ENCODE peak calls at places on chromosomes 5 and 9, in four cellular contexts. G is trophoblast cell, C is IMR-90, T is mesenchymal stem cell. H is an unnamed sample.

GRCh38 chr5:108924457-108924961 is 176.8 kb downstream of the FER start:
- DNase-seq in C (no peak), G (no peak), T (no peak), H (no peak)

GRCh38 chr9:135908334-135909204 is 1.2 kb upstream of the CAMSAP1 start:
- DNase-seq in C (no peak), T (no peak), G (no peak), H (no peak)

GRCh38 chr5:135457424-135458071 is 5.4 kb upstream of the TIFAB start:
- DNase-seq in G (peak; percentile 71), T (peak; percentile 56), C (peak; percentile 36), H (peak; percentile 45)

GRCh38 chr5:96819806-96820205 is 12.1 kb upstream of the ERAP1 start:
- DNase-seq in C (no peak), T (no peak), G (no peak), H (no peak)

GRCh38 chr5:78102498-78102897 is 192.0 kb downstream of the AP3B1 start:
- DNase-seq in T (no peak), C (peak; percentile 3), G (no peak), H (no peak)

GRCh38 chr9:12916037-12916436 is 141.2 kb downstream of the LURAP1L start:
- DNase-seq in G (no peak), T (peak; percentile 12), C (peak; percentile 19), H (peak; percentile 68)

GRCh38 chr9:133148351-133149129 is 15.2 kb downstream of the GBGT1 start:
- DNase-seq in G (peak; percentile 41), C (peak; percentile 38), T (peak; percentile 67), H (peak; percentile 31)

GRCh38 chr5:177552839-177553455 is 1.4 kb downstream of the FAM193B start:
- DNase-seq in C (no peak), T (peak; percentile 38), G (no peak), H (no peak)

GRCh38 chr5:160266044-160266718 is 36.9 kb downstream of the FABP6 start:
- DNase-seq in T (no peak), G (no peak), C (no peak), H (no peak)

GRCh38 chr9:130937146-130938076 is 1.6 kb downstream of the FIBCD1 start:
- DNase-seq in T (no peak), G (no peak), C (no peak), H (no peak)

GRCh38 chr9:20658677-20659473 is 25.2 kb upstream of the FOCAD start:
- DNase-seq in G (no peak), T (peak; percentile 62), C (no peak), H (no peak)

GRCh38 chr9:20662156-20662555 is 21.9 kb upstream of the FOCAD start:
- DNase-seq in C (no peak), G (no peak), T (no peak), H (no peak)

GRCh38 chr9:20664501-20664900 is 19.6 kb upstream of the FOCAD start:
- DNase-seq in C (no peak), T (no peak), G (no peak), H (no peak)

GRCh38 chr9:20663133-20663532 is 20.9 kb upstream of the FOCAD start:
- DNase-seq in C (no peak), T (no peak), G (no peak), H (no peak)

GRCh38 chr9:20659474-20659962 is 24.5 kb upstream of the FOCAD start:
- DNase-seq in T (no peak), G (no peak), C (no peak), H (no peak)
- H2AK5ac ChIP-seq in T (no peak overlapping the region), G (no peak overlapping the region), C (no peak overlapping the region), H (no peak overlapping the region)

DNA sequence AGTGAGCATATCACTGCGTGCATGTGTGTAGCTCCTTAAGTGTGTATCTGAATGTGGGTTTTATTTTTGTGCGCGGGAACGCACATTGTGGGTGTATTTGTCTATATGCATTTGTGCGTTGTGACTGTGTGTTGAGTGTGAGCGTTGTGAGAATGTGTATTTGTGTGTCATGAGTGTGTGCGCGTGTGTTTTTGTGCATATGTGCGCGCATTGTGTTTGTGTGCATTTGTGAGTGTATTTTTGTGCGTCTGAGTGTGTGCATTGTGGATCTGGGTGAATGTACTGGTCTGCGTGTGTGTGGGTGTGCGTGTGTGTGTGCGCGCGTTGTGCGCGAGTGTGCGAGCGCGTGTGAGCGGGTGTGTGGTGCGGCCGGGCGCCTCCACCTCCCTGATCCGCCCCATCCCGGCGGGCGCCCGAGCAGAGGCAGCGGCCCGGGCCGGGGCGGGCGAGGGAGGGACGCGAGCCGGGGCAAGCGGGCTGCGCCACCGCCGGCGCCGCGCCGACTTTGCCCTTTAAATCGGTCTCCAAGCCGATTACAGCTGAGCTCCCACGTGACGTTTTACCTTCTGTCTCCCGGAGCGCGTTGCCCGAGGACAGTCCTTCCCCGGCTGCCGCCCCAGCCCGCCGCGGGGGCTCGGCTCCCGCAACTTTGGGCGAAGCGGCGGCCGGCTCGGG is at the start of gene RASGRF2:
- DNase-seq in G (peak; percentile 88), C (peak; percentile 44), T (peak; percentile 78), H (peak; percentile 49)
- H3K23ac ChIP-seq in G (peak within 1 kb of the TSS; percentile 99), C (peak within 1 kb of the TSS; percentile 93), T (peak within 1 kb of the TSS; percentile 99), H (peak within 1 kb of the TSS; percentile 34)

GRCh38 chr5:180349391-180349790 is 3.7 kb downstream of the GFPT2 start:
- DNase-seq in C (no peak), T (no peak), G (no peak), H (no peak)

GRCh38 chr5:180350296-180350695 is 2.8 kb downstream of the GFPT2 start:
- DNase-seq in G (no peak), C (no peak), T (no peak), H (no peak)

GRCh38 chr5:180346358-180346757 is 6.8 kb downstream of the GFPT2 start:
- DNase-seq in C (no peak), T (no peak), G (no peak), H (no peak)

GRCh38 chr5:180347651-180348050 is 5.5 kb downstream of the GFPT2 start:
- DNase-seq in G (no peak), C (no peak), T (no peak), H (no peak)

DNA sequence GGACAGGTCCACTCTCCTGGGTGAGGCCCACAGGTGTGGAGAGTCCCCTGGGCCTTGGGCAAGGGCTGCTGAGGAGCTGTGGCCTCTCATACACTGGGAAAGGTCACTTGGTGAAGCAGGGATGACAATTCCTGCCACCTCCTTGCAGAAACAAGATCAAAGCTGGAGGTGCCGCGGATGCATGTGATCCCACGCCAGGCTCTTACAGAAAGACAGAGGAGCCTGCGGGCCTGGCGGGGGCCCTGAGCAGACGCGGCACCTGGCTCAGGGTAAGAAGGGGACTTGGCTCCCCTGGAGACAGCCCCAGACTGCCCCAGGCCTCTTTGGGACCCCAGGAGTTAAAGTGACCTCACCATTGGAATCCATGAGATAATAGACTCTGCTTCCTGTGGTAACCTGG is 4.8 kb downstream of the GFPT2 start:
- DNase-seq in T (no peak), G (no peak), C (no peak), H (no peak)
- H3K14ac ChIP-seq in T (peak overlapping the region; percentile 3), G (no peak overlapping the region), C (no peak overlapping the region), H (no peak overlapping the region)

GRCh38 chr5:80569086-80569960 is 757 bp downstream of the ANKRD34B start:
- DNase-seq in G (no peak), T (no peak), C (no peak), H (peak; percentile 23)

GRCh38 chr5:80576383-80576782 is 6.3 kb upstream of the ANKRD34B start:
- DNase-seq in T (no peak), G (no peak), C (no peak), H (no peak)

GRCh38 chr5:80568251-80568650 is 1.8 kb downstream of the ANKRD34B start:
- DNase-seq in G (no peak), T (no peak), C (no peak), H (no peak)

GRCh38 chr5:80569961-80570786 is at the start of gene ANKRD34B:
- DNase-seq in G (no peak), T (peak; percentile 28), C (no peak), H (peak; percentile 42)

GRCh38 chr5:80573062-80573461 is 3.0 kb upstream of the ANKRD34B start:
- DNase-seq in C (no peak), G (no peak), T (no peak), H (no peak)
- H2AK5ac ChIP-seq in C (no peak overlapping the region), G (no peak overlapping the region), T (no peak overlapping the region), H (no peak overlapping the region)

GRCh38 chr9:129697956-129698757 is 32.7 kb downstream of the PRRX2 start:
- DNase-seq in T (no peak), C (no peak), G (no peak), H (no peak)
- H3K23ac ChIP-seq in T (no peak overlapping the region), C (peak overlapping the region; percentile 99), G (no peak overlapping the region), H (no peak overlapping the region)

DNA sequence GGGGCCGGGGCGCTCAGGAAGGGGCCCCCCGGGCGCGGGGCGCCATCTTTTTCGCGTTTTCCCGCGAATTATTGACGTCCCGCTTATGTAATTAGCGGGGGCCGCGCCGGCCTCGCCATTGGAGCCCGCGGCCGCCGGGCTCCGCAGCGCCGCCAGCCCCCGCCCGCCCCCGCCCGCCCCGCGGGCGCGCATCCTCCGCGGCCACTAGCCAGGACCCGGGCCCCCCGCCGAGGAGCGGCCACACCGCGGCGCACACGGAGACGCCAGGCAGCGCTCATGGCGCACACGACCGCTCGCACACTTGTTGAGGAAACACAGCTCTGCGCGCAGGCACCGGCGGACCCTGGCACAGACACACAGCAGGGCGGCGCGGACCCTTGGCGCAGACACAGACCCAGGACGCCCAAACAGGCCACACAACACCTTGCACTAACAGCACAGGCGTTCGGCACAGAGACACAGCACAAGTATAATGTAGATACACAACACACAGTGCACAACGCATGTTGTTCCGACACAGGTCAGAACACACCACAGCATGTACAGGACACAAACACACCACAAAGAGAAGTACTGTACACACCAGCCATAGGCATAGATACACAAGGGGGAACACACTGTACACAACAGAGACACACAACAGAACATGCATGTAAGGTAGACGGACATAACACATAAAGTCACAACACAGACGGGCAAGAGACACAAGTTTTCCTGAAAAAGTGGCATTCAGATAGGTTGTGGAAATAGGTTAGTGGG is 467 bp upstream of the PHF19 start:
- DNase-seq in T (peak; percentile 68), C (peak; percentile 47), G (no peak), H (peak; percentile 40)
- H3K14ac ChIP-seq in T (peak overlapping the region; percentile 98), C (peak overlapping the region; percentile 91), G (no peak overlapping the region), H (peak overlapping the region; percentile 49)

GRCh38 chr5:32565143-32565542 is 20.2 kb upstream of the SUB1 start:
- DNase-seq in T (no peak), G (no peak), C (no peak), H (no peak)

GRCh38 chr5:32563614-32564013 is 21.7 kb upstream of the SUB1 start:
- DNase-seq in T (no peak), C (no peak), G (no peak), H (no peak)

GRCh38 chr5:32562841-32563240 is 22.5 kb upstream of the SUB1 start:
- DNase-seq in T (no peak), C (peak; percentile 8), G (no peak), H (peak; percentile 12)

GRCh38 chr5:32559411-32559810 is 25.9 kb upstream of the SUB1 start:
- DNase-seq in C (no peak), G (no peak), T (no peak), H (no peak)

GRCh38 chr5:32562056-32562455 is 23.3 kb upstream of the SUB1 start:
- DNase-seq in C (no peak), T (no peak), G (no peak), H (no peak)
- H2AK5ac ChIP-seq in C (no peak overlapping the region), T (no peak overlapping the region), G (no peak overlapping the region), H (no peak overlapping the region)

H was measured in neuronal stem cell.